ENCODE peak calls at places on chromosomes 4 and X, in ten cellular contexts. U, Z, J, F, K, Q, W, R, Y and A are unnamed samples.

GRCh38 chr4:159435561-159436023 is 332.7 kb downstream of the RAPGEF2 start:
- DNase-seq in U (no peak), J (no peak), F (no peak), W (no peak), Y (no peak), Z (no peak), K (no peak), R (no peak), Q (no peak), A (no peak)

GRCh38 chrX:39492495-39493162 is 605.1 kb downstream of the BCOR start:
- DNase-seq in W (no peak), R (no peak), Z (no peak), Q (no peak), K (no peak), Y (no peak), U (peak; percentile 66), J (no peak), F (no peak), A (no peak)

GRCh38 chrX:13717697-13718483 is 16.5 kb downstream of the TRAPPC2 start:
- DNase-seq in U (no peak), Z (peak; percentile 30), J (no peak), K (no peak), Y (no peak), R (no peak), F (no peak), Q (no peak), W (no peak), A (no peak)

GRCh38 chr4:48347282-48347921 is 6.1 kb downstream of the SLAIN2 start:
- DNase-seq in R (no peak), Q (no peak), Y (no peak), J (no peak), Z (no peak), F (no peak), K (no peak), W (no peak), U (no peak), A (no peak)

GRCh38 chr4:11529625-11530201 is 101.0 kb upstream of the HS3ST1 start:
- DNase-seq in U (no peak), K (no peak), W (peak; percentile 24), R (peak; percentile 56), Q (no peak), J (no peak), Y (no peak), Z (no peak), F (no peak), A (no peak)

GRCh38 chr4:3563403-3563802 is 31.2 kb upstream of the LRPAP1 start:
- DNase-seq in F (no peak), Y (no peak), W (no peak), J (no peak), R (no peak), Q (no peak), K (no peak), U (no peak), Z (no peak), A (no peak)

GRCh38 chr4:159764343-159764952 is 661.6 kb downstream of the RAPGEF2 start:
- DNase-seq in Y (no peak), Z (peak; percentile 43), R (peak; percentile 61), F (no peak), Q (peak; percentile 55), U (no peak), W (peak; percentile 61), K (peak; percentile 6), J (no peak), A (no peak)

GRCh38 chrX:14357314-14357713 is 172.0 kb upstream of the GLRA2 start:
- DNase-seq in K (no peak), Q (no peak), R (no peak), J (no peak), U (no peak), Y (no peak), W (no peak), F (no peak), Z (no peak), A (no peak)

GRCh38 chrX:21940356-21940829 is at the start of gene SMS:
- DNase-seq in K (peak; percentile 58), Q (peak; percentile 79), U (peak; percentile 81), J (peak; percentile 74), R (peak; percentile 82), W (peak; percentile 81), Y (peak; percentile 24), Z (peak; percentile 88), F (peak; percentile 42), A (peak; percentile 91)

GRCh38 chr4:183431614-183432013 is 12.8 kb upstream of the CDKN2AIP start:
- DNase-seq in W (no peak), K (no peak), J (no peak), R (no peak), Q (no peak), U (no peak), Y (no peak), F (no peak), Z (no peak), A (no peak)

GRCh38 chr4:105280338-105280809 is 133.7 kb downstream of the TET2 start:
- DNase-seq in Z (peak; percentile 78), U (no peak), R (no peak), Q (no peak), K (no peak), W (no peak), F (no peak), Y (no peak), J (no peak), A (no peak)

GRCh38 chrX:38803609-38804480 is 2.6 kb downstream of the MID1IP1 start:
- DNase-seq in F (peak; percentile 61), R (peak; percentile 92), Z (peak; percentile 81), K (peak; percentile 79), J (peak; percentile 82), Y (peak; percentile 25), W (peak; percentile 85), U (peak; percentile 90), Q (peak; percentile 93), A (peak; percentile 97)

GRCh38 chr4:77852892-77853495 is 9.6 kb upstream of the MRPL1 start:
- DNase-seq in Y (peak; percentile 32), Q (no peak), F (peak; percentile 65), W (no peak), K (peak; percentile 80), R (no peak), J (peak; percentile 70), U (no peak), Z (no peak), A (no peak)

GRCh38 chr4:127045872-127046271 is 586.9 kb upstream of the INTU start:
- DNase-seq in Q (no peak), Y (no peak), U (no peak), K (no peak), F (no peak), W (peak; percentile 24), Z (no peak), R (no peak), J (no peak), A (no peak)

GRCh38 chrX:56600141-56600540 is 36.7 kb downstream of the UBQLN2 start:
- DNase-seq in F (no peak), K (no peak), U (no peak), Q (no peak), Y (no peak), Z (no peak), R (no peak), J (no peak), W (no peak), A (no peak)

GRCh38 chr4:71004281-71004851 is 10.9 kb downstream of the DCK start:
- DNase-seq in U (no peak), R (no peak), K (peak; percentile 82), J (peak; percentile 59), Z (no peak), Q (no peak), W (no peak), F (peak; percentile 37), Y (peak; percentile 62), A (peak; percentile 66)

GRCh38 chr4:173591760-173592159 is 61.7 kb upstream of the HAND2 start:
- DNase-seq in Y (no peak), W (no peak), J (no peak), Q (no peak), K (no peak), R (no peak), F (no peak), U (no peak), Z (no peak), A (no peak)

GRCh38 chr4:127896528-127896927 is 15.8 kb downstream of the PLK4 start:
- DNase-seq in Z (no peak), K (no peak), W (no peak), F (no peak), Q (no peak), U (no peak), Y (no peak), R (no peak), J (no peak), A (no peak)

GRCh38 chr4:53788011-53788410 is 196.7 kb upstream of the LNX1 start:
- DNase-seq in K (no peak), F (no peak), J (no peak), Z (no peak), Q (no peak), U (no peak), W (no peak), Y (no peak), R (no peak), A (no peak)

GRCh38 chr4:73674451-73674919 is 54.2 kb upstream of the RASSF6 start:
- DNase-seq in W (no peak), Q (no peak), K (no peak), J (no peak), Y (no peak), U (no peak), R (no peak), F (no peak), Z (no peak), A (no peak)

GRCh38 chr4:156190606-156191005 is 236.9 kb upstream of the CTSO start:
- DNase-seq in R (no peak), F (no peak), K (no peak), Q (no peak), Z (peak; percentile 11), Y (no peak), U (no peak), W (no peak), J (no peak), A (no peak)

GRCh38 chrX:134000260-134001245 is 15.2 kb upstream of the GPC3 start:
- DNase-seq in F (no peak), J (no peak), K (no peak), Y (no peak), Z (no peak), W (no peak), U (no peak), Q (no peak), R (no peak), A (no peak)

GRCh38 chr4:89751416-89751815 is 85.5 kb downstream of the SNCA start:
- DNase-seq in W (peak; percentile 6), J (no peak), Q (no peak), F (no peak), U (no peak), K (no peak), R (no peak), Y (no peak), Z (no peak), A (no peak)

GRCh38 chr4:110837896-110838450 is 215.1 kb upstream of the PITX2 start:
- DNase-seq in W (peak; percentile 43), U (no peak), R (no peak), Z (no peak), J (no peak), Y (no peak), F (no peak), Q (no peak), K (no peak), A (no peak)

GRCh38 chrX:13123247-13123856 is 78.9 kb upstream of the FAM9C start:
- DNase-seq in R (peak; percentile 33), K (no peak), Q (no peak), J (no peak), U (no peak), Y (no peak), F (no peak), W (no peak), Z (no peak), A (no peak)

GRCh38 chr4:104747635-104748034 is 252.9 kb upstream of the CXXC4 start:
- DNase-seq in W (no peak), Z (no peak), Q (no peak), Y (no peak), J (no peak), R (no peak), U (no peak), K (no peak), F (no peak), A (no peak)

GRCh38 chr4:146222313-146222712 is 8.0 kb downstream of the REELD1 start:
- DNase-seq in W (no peak), K (no peak), F (no peak), Y (no peak), U (no peak), J (no peak), Z (peak; percentile 56), R (no peak), Q (peak; percentile 16), A (no peak)

GRCh38 chr4:147916351-147916750 is 184.5 kb downstream of the ARHGAP10 start:
- DNase-seq in K (no peak), F (no peak), Q (no peak), W (no peak), Z (no peak), U (no peak), Y (no peak), J (no peak), R (no peak), A (no peak)